ENCODE peak calls at places on chromosomes 1 and 21, in four cellular contexts. H is RWPE2, N is cardiac muscle cell, K is WTC11. O is an unnamed sample.

GRCh38 chr1:182806015-182806678 is 16.6 kb downstream of the NPL start:
- DNase-seq in K (peak), H (no peak), N (peak), O (no peak)

GRCh38 chr1:225762002-225762441 is 15.6 kb upstream of the SRP9 start:
- DNase-seq in H (no peak), K (no peak), N (no peak), O (no peak)

GRCh38 chr1:53069663-53070327 is 7.8 kb downstream of the PODN start:
- DNase-seq in N (no peak), H (no peak), K (peak), O (peak)

GRCh38 chr1:245493029-245493428 is 338.2 kb downstream of the KIF26B start:
- DNase-seq in H (no peak), K (no peak), N (no peak), O (no peak)

GRCh38 chr1:240027059-240027462 is 64.6 kb upstream of the FMN2 start:
- DNase-seq in N (peak), K (peak), H (no peak), O (no peak)

GRCh38 chr1:66695121-66695520 is 57.1 kb upstream of the DYNLT5 start:
- DNase-seq in K (no peak), H (no peak), N (peak), O (no peak)

GRCh38 chr1:81650741-81651140 is 150.0 kb upstream of the ADGRL2 start:
- DNase-seq in K (no peak), H (no peak), N (no peak), O (no peak)

GRCh38 chr21:44766014-44766817 is 35.4 kb downstream of the UBE2G2 start:
- DNase-seq in K (no peak), N (no peak), H (peak), O (peak)

GRCh38 chr1:228488818-228489674 is 1.9 kb downstream of the RNF187 start:
- DNase-seq in H (no peak), K (no peak), N (no peak), O (no peak)

GRCh38 chr1:18204568-18204967 is 97.0 kb downstream of the IGSF21 start:
- DNase-seq in K (no peak), H (no peak), N (no peak), O (no peak)

GRCh38 chr1:47618222-47618720 is 180.4 kb downstream of the FOXD2 start:
- DNase-seq in H (no peak), N (no peak), K (no peak), O (no peak)

GRCh38 chr1:51061231-51061943 is 40.6 kb upstream of the C1orf185 start:
- DNase-seq in K (no peak), N (no peak), H (no peak), O (no peak)

GRCh38 chr1:201395936-201396335 is 3.2 kb downstream of the LAD1 start:
- DNase-seq in K (no peak), H (no peak), N (no peak), O (no peak)

GRCh38 chr1:43934279-43934985 is 831 bp downstream of the ARTN start:
- DNase-seq in N (peak), H (no peak), K (peak), O (no peak)

GRCh38 chr1:208604295-208604694 is 360.1 kb upstream of the PLXNA2 start:
- DNase-seq in K (no peak), H (no peak), N (no peak), O (no peak)

GRCh38 chr1:170261669-170262068 is 115.9 kb downstream of the NTMT2 start:
- DNase-seq in K (no peak), H (no peak), N (no peak), O (no peak)

GRCh38 chr21:17612565-17613241 is at the start of gene BTG3:
- DNase-seq in N (peak), H (peak), K (peak), O (no peak)

GRCh38 chr1:31714442-31715096 is 10.8 kb upstream of the COL16A1 start:
- DNase-seq in K (peak), N (peak), H (no peak), O (no peak)

GRCh38 chr1:159957824-159958268 is 3.8 kb upstream of the SLAMF9 start:
- DNase-seq in H (no peak), N (no peak), K (no peak), O (no peak)

GRCh38 chr1:57254006-57254405 is 169.9 kb downstream of the DAB1 start:
- DNase-seq in H (no peak), K (no peak), N (no peak), O (no peak)

GRCh38 chr1:234772345-234773147 is 162.6 kb upstream of the IRF2BP2 start:
- DNase-seq in K (no peak), N (peak), H (peak), O (no peak)

GRCh38 chr1:58064281-58064680 is 482.2 kb downstream of the OMA1 start:
- DNase-seq in H (no peak), N (no peak), K (peak), O (no peak)

GRCh38 chr21:35048706-35049617 is at the start of gene RUNX1:
- DNase-seq in N (no peak), K (no peak), H (no peak), O (no peak)

GRCh38 chr1:167683641-167684502 is 37.9 kb upstream of the MPZL1 start:
- DNase-seq in N (peak), K (peak), H (no peak), O (no peak)

GRCh38 chr21:45637883-45638282 is 5.6 kb upstream of the PCBP3 start:
- DNase-seq in N (no peak), K (no peak), H (no peak), O (no peak)

GRCh38 chr1:214574598-214575411 is 23.4 kb upstream of the PTPN14 start:
- DNase-seq in K (no peak), H (no peak), N (no peak), O (no peak)

GRCh38 chr1:42944207-42944928 is 14.3 kb downstream of the SLC2A1 start:
- DNase-seq in N (no peak), H (no peak), K (no peak), O (no peak)

DNA sequence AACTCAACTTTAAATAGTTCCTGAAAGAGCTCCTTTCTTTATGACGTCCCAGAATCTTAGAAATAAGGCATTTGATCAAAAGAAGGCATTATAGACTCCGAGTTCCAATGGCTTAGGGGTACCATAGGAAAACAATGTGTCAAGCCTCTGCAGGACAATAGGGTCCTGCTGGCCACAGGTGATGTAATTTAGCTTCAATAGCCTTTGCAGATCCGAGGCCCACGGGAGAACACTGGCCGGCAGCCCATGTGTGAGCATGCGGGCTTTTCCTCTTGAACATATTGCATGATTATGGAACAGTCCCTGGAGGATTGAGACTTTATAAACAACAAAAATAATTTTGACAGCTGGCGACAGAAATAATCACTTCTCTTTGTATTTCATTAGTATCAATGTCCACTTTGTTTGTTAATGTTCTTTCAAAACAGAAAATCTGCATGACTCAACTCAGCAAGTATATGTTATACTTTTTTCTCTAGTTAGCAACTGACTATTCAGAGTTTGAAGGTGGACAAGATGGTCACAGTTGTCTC is 49.0 kb upstream of the NR5A2 start:
- DNase-seq in K (no peak), N (no peak), H (no peak), O (no peak)
- TF ChIP-seq CTCF in K (no peak), N (no peak), H (no peak), O (no peak)

DNA sequence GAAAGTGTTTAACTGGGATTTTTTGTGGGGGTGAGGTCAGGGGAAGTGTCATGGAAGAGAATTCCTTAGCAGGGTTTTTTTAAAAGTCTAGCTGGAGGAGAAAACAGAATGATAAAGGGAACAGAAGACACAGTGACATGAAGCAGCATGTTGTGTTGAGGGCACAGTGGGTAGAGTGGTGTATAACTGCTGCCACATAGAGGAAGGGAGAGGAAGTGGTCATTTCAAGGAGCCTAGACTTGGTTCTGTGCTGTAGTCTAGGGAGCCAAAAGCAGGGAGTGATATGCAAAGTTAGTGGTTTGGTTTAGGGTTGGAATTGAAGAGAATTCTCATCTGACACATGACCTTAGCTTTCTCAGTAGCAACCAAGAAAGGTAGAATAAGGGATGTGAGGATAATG is 10.2 kb downstream of the EEIG2 start:
- DNase-seq in K (no peak), H (no peak), N (peak), O (no peak)
- TF ChIP-seq CTCF in K (no peak), H (peak), N (peak), O (peak)

DNA sequence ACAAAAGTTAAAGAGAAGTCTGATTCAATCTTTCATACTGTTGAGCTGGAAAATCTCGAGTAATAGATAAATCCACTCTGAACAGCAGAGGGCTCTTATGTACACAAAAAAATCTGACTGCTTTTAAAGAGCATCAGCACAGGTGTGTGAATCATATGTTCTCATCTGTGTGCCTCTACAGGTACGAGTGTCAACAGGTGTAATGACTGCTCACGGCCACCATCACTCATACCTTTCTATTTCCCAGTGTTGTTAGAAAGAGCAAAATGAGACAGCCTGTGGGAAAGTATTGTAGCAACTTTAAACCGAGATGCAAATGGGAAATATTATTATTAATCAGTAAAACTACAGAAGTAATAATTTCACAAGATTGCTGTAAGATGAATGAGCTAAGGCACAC is 49.0 kb upstream of the SCAF4 start:
- DNase-seq in N (no peak), H (no peak), K (no peak), O (no peak)
- TF ChIP-seq CTCF in N (no peak), H (peak), K (no peak), O (peak)

GRCh38 chr1:85490270-85490669 is 25.3 kb upstream of the DDAH1 start:
- DNase-seq in H (no peak), N (no peak), K (no peak), O (no peak)

GRCh38 chr1:85495556-85495955 is 30.6 kb upstream of the DDAH1 start:
- DNase-seq in N (no peak), K (no peak), H (peak), O (no peak)

GRCh38 chr1:85496881-85497582 is 32.1 kb upstream of the DDAH1 start:
- DNase-seq in K (no peak), H (no peak), N (no peak), O (no peak)

GRCh38 chr1:85494074-85494956 is 29.4 kb upstream of the DDAH1 start:
- DNase-seq in H (no peak), K (no peak), N (no peak), O (no peak)

GRCh38 chr1:85494957-85495266 is 30.0 kb upstream of the DDAH1 start:
- DNase-seq in H (peak), K (no peak), N (peak), O (no peak)
- TF ChIP-seq CTCF in H (peak), K (no peak), N (peak), O (peak)

GRCh38 chr1:236724049-236724448 is 37.8 kb downstream of the ACTN2 start:
- DNase-seq in N (no peak), H (no peak), K (no peak), O (no peak)

GRCh38 chr1:236728752-236729151 is 42.5 kb downstream of the ACTN2 start:
- DNase-seq in N (no peak), K (no peak), H (no peak), O (no peak)

GRCh38 chr1:236725638-236726037 is 39.3 kb downstream of the ACTN2 start:
- DNase-seq in K (no peak), N (no peak), H (no peak), O (no peak)

GRCh38 chr1:236724521-236724920 is 38.2 kb downstream of the ACTN2 start:
- DNase-seq in K (no peak), N (no peak), H (no peak), O (no peak)

DNA sequence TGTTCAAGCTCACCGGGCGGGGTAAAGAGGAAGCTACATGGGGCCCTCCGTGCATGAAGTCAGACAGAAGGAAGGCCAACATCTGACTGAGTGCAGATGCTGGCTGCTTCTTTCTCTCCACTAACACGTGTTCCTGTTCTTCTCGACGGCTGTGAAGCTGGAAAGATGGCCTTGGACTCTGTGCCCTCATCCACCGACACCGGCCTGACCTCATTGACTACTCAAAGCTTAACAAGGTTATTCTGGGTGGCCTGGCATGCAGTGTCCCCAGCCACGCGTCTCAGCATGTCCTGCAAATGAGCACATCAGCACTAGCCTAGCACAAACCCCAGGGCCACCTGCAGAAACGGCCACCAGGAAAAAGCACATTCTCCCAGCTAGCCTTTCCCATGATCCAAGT is 41.2 kb downstream of the ACTN2 start:
- DNase-seq in N (no peak), K (no peak), H (no peak), O (no peak)
- TF ChIP-seq CTCF in N (no peak), K (no peak), H (no peak), O (no peak)